ENCODE peak calls at places on chromosome 20, in six cellular contexts. Q is prostate gland, N is H1, R is esophagus muscularis mucosa, D is GM12878, V is stomach. X is an unnamed sample.

GRCh38 chr20:20137851-20138250 is 85.5 kb downstream of the CFAP61 start:
- DNase-seq in N (no peak), R (no peak), D (no peak), V (no peak), Q (no peak), X (no peak)

GRCh38 chr20:43824279-43824678 is 90.4 kb upstream of the TOX2 start:
- DNase-seq in D (no peak), Q (no peak), V (no peak), N (peak), R (peak), X (no peak)

GRCh38 chr20:41551011-41551705 is 67.0 kb downstream of the CHD6 start:
- DNase-seq in N (no peak), R (no peak), D (no peak), Q (no peak), V (no peak), X (no peak)

GRCh38 chr20:40584128-40584819 is 104.8 kb downstream of the MAFB start:
- DNase-seq in Q (no peak), D (no peak), R (no peak), V (no peak), N (no peak), X (no peak)

GRCh38 chr20:62350098-62350628 is 16.9 kb downstream of the LAMA5 start:
- DNase-seq in R (no peak), V (peak), Q (peak), N (no peak), D (no peak), X (no peak)

GRCh38 chr20:12762725-12763124 is 246.0 kb upstream of the SPTLC3 start:
- DNase-seq in Q (no peak), R (no peak), V (no peak), N (no peak), D (no peak), X (no peak)

GRCh38 chr20:32536861-32537656 is 48.1 kb downstream of the NOL4L start:
- DNase-seq in D (no peak), Q (no peak), N (no peak), V (peak), R (no peak), X (peak)

GRCh38 chr20:23446505-23446904 is 6.2 kb downstream of the CST11 start:
- DNase-seq in D (peak), R (no peak), N (peak), Q (no peak), V (peak), X (no peak)

GRCh38 chr20:63641146-63641791 is 12.0 kb downstream of the STMN3 start:
- DNase-seq in V (no peak), D (no peak), R (no peak), Q (no peak), N (no peak), X (no peak)

GRCh38 chr20:59184880-59185447 is 21.3 kb downstream of the ZNF831 start:
- DNase-seq in R (peak), V (no peak), D (no peak), Q (no peak), N (no peak), X (no peak)

GRCh38 chr20:37471741-37472235 is 49.3 kb upstream of the NNAT start:
- DNase-seq in D (no peak), V (no peak), R (no peak), N (no peak), Q (no peak), X (no peak)

GRCh38 chr20:13017235-13017634 is 8.5 kb downstream of the SPTLC3 start:
- DNase-seq in D (no peak), V (no peak), Q (no peak), R (no peak), N (no peak), X (no peak)

GRCh38 chr20:7841967-7842301 is 98.3 kb downstream of the HAO1 start:
- DNase-seq in V (no peak), N (no peak), D (no peak), R (no peak), Q (no peak), X (no peak)

GRCh38 chr20:2655331-2656116 is 3.1 kb downstream of the NOP56 start:
- DNase-seq in V (no peak), D (no peak), Q (no peak), R (no peak), N (no peak), X (no peak)

GRCh38 chr20:2657674-2658073 is 5.2 kb downstream of the NOP56 start:
- DNase-seq in D (no peak), R (no peak), N (no peak), Q (no peak), V (no peak), X (no peak)

GRCh38 chr20:2656471-2657117 is 4.2 kb downstream of the NOP56 start:
- DNase-seq in N (no peak), V (no peak), D (no peak), Q (no peak), R (no peak), X (no peak)

GRCh38 chr20:2658414-2659354 is 5.3 kb downstream of the IDH3B start:
- DNase-seq in Q (no peak), V (no peak), N (peak), D (no peak), R (no peak), X (no peak)

GRCh38 chr20:2657241-2657640 is 4.8 kb downstream of the NOP56 start:
- DNase-seq in Q (no peak), V (no peak), D (no peak), R (no peak), N (no peak), X (no peak)
- TF ChIP-seq POLR2AphosphoS5 in Q (no peak), V (no peak), D (peak), R (no peak), N (peak), X (peak)

GRCh38 chr20:51749674-51750036 is 18.5 kb downstream of the ATP9A start:
- DNase-seq in N (no peak), R (no peak), V (no peak), D (no peak), Q (no peak), X (no peak)
- TF ChIP-seq POLR2A in N (no peak), R (no peak), V (no peak), D (no peak), Q (no peak), X (no peak)

DNA sequence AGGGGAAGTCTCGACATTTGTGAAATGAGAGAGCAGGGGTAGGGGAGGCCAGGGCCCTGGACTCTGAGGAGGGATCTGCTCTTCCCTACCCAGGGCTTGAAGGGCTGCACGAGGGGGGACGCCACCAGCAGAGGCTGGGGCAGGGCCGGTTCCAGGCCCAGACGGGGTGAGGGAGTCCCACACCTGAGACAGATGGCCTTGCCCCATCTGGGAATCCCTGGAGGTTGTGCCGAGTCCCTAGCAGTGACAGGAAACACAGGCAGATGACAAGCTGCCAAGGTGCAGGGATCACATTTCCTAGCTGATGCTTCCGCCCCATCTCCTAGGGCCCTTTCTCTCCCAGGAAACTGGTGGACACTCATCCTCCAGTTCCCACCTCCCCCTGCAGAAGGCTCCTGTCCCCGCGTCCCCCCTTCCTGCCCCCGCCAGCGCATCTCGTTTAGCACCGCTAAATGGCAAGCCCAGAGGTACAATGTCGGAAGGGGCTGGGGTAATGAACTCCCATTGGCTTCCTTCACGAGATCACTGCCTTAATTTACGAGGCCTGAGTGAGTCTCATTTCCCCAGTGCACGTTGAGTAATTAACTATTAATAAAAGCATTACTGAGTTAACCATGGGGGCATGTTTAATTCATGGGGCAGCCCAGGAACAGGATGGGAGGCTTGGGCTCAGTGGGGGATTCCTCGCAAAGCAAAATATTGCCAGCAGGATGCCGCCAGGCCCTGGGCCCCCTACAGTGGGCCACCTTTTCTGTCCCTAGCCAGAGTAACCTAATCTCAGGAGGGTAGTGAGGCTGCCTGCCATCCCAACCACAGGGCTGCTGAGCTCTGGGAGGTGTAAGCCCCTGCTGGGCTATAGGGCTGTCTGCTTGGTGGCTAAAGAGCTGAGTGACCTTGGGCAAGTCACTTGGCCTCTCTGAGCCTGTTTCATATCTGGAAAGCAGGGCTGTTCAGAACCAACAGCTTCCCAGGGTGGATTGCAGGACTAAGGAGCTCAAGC is 35.4 kb upstream of the CDH22 start:
- DNase-seq in R (no peak), Q (no peak), V (no peak), N (no peak), D (no peak), X (no peak)
- TF ChIP-seq POLR2AphosphoS5 in R (no peak), Q (no peak), V (no peak), N (no peak), D (no peak), X (peak)

GRCh38 chr20:45342863-45343444 is 5.3 kb downstream of the SDC4 start:
- DNase-seq in Q (no peak), D (no peak), V (no peak), R (no peak), N (no peak), X (no peak)

GRCh38 chr20:45340951-45341350 is 7.3 kb downstream of the SDC4 start:
- DNase-seq in D (no peak), N (no peak), V (no peak), Q (no peak), R (no peak), X (no peak)

GRCh38 chr20:45341579-45341938 is 6.7 kb downstream of the SDC4 start:
- DNase-seq in Q (no peak), V (no peak), D (no peak), N (no peak), R (no peak), X (no peak)

GRCh38 chr20:45343445-45343866 is 4.8 kb downstream of the SDC4 start:
- DNase-seq in D (no peak), V (peak), N (peak), Q (peak), R (no peak), X (no peak)

DNA sequence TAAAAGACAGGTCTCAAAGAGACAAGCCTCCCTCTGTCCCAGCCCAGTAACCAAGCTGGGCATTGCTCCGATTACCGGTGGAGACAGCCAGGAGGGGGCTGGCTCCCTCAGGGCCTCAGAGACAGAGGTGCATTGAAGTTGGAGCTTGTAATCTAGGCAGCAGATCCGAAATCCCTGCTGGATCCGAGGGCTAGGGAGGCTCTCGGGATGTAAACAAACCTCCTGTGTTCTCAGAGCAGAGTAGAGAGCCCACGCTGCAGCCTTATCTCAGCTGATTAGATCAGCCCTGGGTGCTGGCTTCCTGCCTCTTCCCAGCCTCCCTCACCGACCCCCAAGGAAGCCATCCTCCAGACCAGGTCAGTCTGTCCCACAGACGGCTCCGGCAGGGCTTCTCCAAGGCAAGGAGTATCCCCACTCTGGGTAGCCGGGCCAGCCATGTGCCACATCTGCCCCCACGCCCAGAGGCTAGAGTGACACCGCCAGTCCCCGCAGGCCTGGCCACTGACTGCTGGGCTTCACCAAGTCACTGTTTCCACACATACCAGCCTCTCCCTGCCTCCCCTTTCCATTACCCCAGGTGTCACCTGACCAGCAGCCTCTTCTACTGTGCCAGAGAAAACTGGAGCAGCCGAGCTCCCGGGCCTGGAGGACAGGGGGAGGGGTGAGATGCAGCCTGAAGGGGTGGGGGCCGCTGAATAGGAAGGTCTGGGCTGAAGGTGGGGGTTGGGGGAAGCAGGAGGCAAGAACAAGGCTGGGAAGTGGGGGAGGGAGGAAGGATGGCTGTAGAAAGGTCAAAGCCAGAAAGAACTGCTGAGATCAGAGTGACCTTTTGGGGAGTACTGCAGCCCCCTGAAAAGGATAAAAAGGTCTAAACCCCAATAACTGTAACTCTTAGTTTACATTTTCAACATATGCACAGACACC is 6.0 kb downstream of the SDC4 start:
- DNase-seq in V (peak), D (no peak), Q (peak), N (peak), R (no peak), X (no peak)
- TF ChIP-seq POLR2A in V (peak), D (no peak), Q (peak), N (peak), R (peak), X (no peak)

X was measured in GM12891.